ENCODE peak calls at places on chromosome 16, in eight cellular contexts. Z is IMR-90, V is breast epithelium, H is testis, D is lower leg skin, R is H54, U is NB4, F is suprapubic skin. X is an unnamed sample.

GRCh38 chr16:5025171-5025632 is 8.5 kb downstream of the NAGPA start:
- DNase-seq in U (peak), H (peak), V (no peak), R (no peak), Z (no peak), D (no peak), F (no peak), X (no peak)

GRCh38 chr16:49608095-49608494 is 234.5 kb downstream of the C16orf78 start:
- DNase-seq in U (no peak), H (no peak), F (no peak), D (no peak), Z (no peak), R (no peak), V (no peak), X (no peak)

GRCh38 chr16:53893731-53894435 is 189.9 kb downstream of the FTO start:
- DNase-seq in F (no peak), V (no peak), D (no peak), Z (peak), H (no peak), U (no peak), R (no peak), X (no peak)

GRCh38 chr16:48381201-48381600 is 4.0 kb downstream of the SIAH1 start:
- DNase-seq in Z (peak), H (no peak), R (no peak), F (no peak), V (no peak), D (no peak), U (no peak), X (no peak)

GRCh38 chr16:73057369-73058210 is 9.7 kb upstream of the ZFHX3 start:
- DNase-seq in F (no peak), R (no peak), H (peak), D (no peak), Z (no peak), U (peak), V (no peak), X (no peak)

GRCh38 chr16:1983544-1984346 is at the start of gene GFER:
- DNase-seq in D (peak), Z (peak), U (peak), F (peak), R (peak), H (peak), V (no peak), X (peak)

GRCh38 chr16:54407596-54407995 is 121.0 kb upstream of the IRX3 start:
- DNase-seq in R (no peak), D (no peak), H (no peak), U (no peak), F (no peak), V (no peak), Z (peak), X (no peak)

GRCh38 chr16:81707411-81708321 is 71.4 kb upstream of the PLCG2 start:
- DNase-seq in F (no peak), R (peak), Z (peak), D (no peak), V (no peak), H (no peak), U (no peak), X (no peak)

GRCh38 chr16:27402964-27403600 is 1.1 kb downstream of the IL21R start:
- DNase-seq in U (no peak), D (no peak), F (no peak), Z (no peak), H (no peak), R (no peak), V (no peak), X (no peak)

GRCh38 chr16:67100569-67101300 is 9.0 kb upstream of the PHAF1 start:
- DNase-seq in U (peak), F (no peak), R (no peak), D (no peak), Z (peak), V (no peak), H (no peak), X (no peak)

GRCh38 chr16:67459066-67459857 is 21.7 kb downstream of the ATP6V0D1 start:
- DNase-seq in Z (no peak), R (no peak), V (peak), H (peak), U (no peak), F (no peak), D (no peak), X (no peak)

GRCh38 chr16:71854369-71854948 is 8.7 kb downstream of the ATXN1L start:
- DNase-seq in V (no peak), D (no peak), U (no peak), R (no peak), F (no peak), Z (no peak), H (no peak), X (no peak)

GRCh38 chr16:71853413-71853812 is 7.6 kb downstream of the ATXN1L start:
- DNase-seq in R (no peak), Z (no peak), U (no peak), D (no peak), V (no peak), F (no peak), H (no peak), X (peak)

GRCh38 chr16:71859751-71860521 is 14.2 kb downstream of the ATXN1L start:
- DNase-seq in F (no peak), D (no peak), H (no peak), V (no peak), Z (no peak), U (no peak), R (no peak), X (no peak)

GRCh38 chr16:71852561-71852960 is 6.8 kb downstream of the ATXN1L start:
- DNase-seq in Z (no peak), U (no peak), H (no peak), R (no peak), F (no peak), D (no peak), V (no peak), X (no peak)

DNA sequence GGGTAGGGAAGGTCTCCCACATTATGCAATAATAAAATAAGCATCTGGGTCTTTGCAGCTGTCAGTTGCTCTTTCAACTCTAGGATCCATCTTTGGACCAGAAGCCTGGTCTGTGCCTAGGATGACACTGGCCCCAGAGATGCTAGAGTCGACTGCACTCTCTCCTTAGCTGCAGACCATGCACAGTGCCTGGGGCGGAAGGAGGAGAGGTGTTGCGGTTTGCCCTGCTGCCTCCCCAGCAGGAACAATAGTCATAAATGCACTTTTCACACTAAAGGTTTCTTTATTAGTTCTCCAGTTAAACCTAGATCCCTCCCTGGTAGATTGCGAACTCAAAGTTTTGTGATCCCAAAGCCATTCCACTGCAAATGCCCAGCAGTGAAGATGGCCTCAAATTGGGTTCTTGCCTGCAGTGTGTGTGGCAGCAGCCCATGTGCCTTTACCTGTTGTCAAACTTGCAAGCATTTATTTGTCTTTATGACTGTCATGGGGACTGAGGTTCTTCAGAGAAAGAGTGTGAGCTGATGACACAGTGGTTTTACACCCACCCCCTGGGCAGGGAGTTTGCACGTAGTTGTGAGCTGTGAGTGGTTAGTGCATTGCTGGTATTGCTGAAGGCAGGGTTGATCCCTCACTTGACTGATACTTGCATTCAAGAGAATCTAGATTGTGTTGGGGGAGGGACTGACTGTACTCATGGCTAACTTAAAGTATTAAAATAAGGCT is 10.3 kb downstream of the ATXN1L start:
- DNase-seq in U (no peak), V (no peak), Z (no peak), F (no peak), R (no peak), D (no peak), H (no peak), X (no peak)
- TF ChIP-seq POLR2A in U (no peak), V (no peak), Z (no peak), F (no peak), R (no peak), D (no peak), H (no peak), X (no peak)

GRCh38 chr16:28951410-28951943 is 740 bp downstream of the NFATC2IP start:
- DNase-seq in D (peak), V (no peak), H (no peak), F (no peak), Z (no peak), R (peak), U (peak), X (no peak)

GRCh38 chr16:28946681-28947080 is 4.1 kb upstream of the NFATC2IP start:
- DNase-seq in V (no peak), U (no peak), Z (no peak), H (no peak), F (no peak), R (no peak), D (no peak), X (no peak)

GRCh38 chr16:28950648-28951409 is at the start of gene NFATC2IP:
- DNase-seq in H (peak), V (peak), F (peak), R (peak), U (peak), Z (peak), D (peak), X (peak)
- TF ChIP-seq POLR2A in H (no peak), V (peak), F (no peak), R (peak), U (peak), Z (peak), D (no peak), X (peak)

GRCh38 chr16:13866073-13866472 is 53.9 kb upstream of the ERCC4 start:
- DNase-seq in U (peak), R (peak), D (peak), Z (peak), H (peak), F (no peak), V (no peak), X (peak)

GRCh38 chr16:13858873-13859580 is 60.9 kb upstream of the ERCC4 start:
- DNase-seq in V (no peak), F (no peak), U (no peak), R (no peak), H (no peak), Z (no peak), D (no peak), X (no peak)

GRCh38 chr16:13863075-13863765 is 56.7 kb upstream of the ERCC4 start:
- DNase-seq in U (no peak), F (no peak), Z (no peak), D (no peak), H (no peak), R (no peak), V (no peak), X (no peak)

DNA sequence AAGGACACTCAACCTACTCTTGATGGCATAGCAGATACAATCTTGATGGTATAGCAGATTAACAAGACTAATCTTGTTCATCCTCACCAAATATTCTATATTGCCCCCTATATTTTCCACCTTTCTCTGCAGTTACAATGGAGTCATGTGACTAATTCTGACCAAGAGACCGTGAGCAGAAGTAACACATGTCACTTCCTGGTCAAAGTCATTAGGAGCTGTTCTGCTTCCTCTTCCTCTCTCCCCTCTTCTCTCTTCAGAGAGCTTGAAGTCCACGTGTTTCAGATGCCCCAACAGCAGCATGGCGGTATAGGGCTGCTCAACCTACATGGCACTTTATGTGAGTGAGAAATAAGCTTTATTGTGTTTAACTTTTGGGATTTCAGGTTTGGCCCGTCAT is 55.3 kb upstream of the ERCC4 start:
- DNase-seq in U (peak), V (no peak), F (no peak), D (no peak), R (no peak), H (no peak), Z (no peak), X (no peak)
- TF ChIP-seq POLR2A in U (no peak), V (no peak), F (no peak), D (no peak), R (no peak), H (no peak), Z (no peak), X (no peak)

DNA sequence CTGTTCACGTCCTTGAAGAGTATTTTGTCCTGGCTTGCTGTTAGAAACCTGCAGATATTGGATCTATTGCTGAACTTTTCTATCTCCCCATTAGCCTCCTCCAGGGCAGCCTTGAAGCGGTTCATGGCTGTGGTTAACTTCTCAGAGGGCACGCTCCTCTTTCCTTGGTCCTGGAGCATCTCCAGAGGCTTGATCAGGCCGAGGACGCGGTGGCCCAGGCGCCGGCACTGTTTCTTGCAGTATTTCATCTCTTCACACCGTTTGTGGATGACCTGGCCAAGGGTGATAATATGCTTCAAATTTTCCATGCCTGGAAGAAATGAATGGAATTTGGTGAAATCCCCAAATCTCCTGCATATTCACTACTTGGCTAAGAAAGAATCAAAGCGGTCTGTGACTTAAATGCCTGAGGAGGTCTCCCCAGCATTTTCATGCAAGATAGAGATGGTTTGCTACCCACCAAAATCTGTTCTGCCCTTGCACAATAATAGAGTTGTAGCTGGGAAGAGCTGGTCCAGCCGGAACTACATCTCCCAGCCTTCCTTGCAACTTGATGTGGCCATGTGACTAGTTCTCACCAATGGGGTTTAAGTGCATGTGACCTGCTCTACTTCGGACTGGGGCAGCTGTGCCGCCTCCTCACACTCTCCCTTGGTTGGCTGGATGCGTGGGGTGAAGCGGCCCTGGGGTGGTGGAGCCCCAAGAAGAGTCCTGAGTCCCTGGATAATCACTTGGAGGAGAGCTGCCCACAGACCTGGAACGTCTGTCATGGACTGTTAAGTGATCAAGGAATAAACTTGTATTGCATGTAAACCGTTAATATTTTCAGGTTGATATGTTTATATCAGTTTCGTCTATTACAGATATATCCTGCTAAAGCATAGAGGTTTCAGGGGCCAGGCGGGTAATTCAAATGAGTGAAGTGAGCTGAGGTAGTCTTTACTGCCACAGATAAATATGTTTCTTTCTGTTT is 4.9 kb downstream of the MLKL start:
- DNase-seq in Z (peak), U (peak), V (peak), R (peak), F (peak), H (peak), D (peak), X (peak)
- TF ChIP-seq POLR2A in Z (no peak), U (no peak), V (no peak), R (peak), F (no peak), H (no peak), D (no peak), X (peak)

GRCh38 chr16:3026609-3027487 is 3.0 kb downstream of the THOC6 start:
- DNase-seq in D (no peak), F (no peak), U (no peak), Z (no peak), R (no peak), H (no peak), V (no peak), X (no peak)

GRCh38 chr16:3029499-3030127 is 5.8 kb downstream of the THOC6 start:
- DNase-seq in U (peak), F (no peak), V (no peak), Z (peak), R (no peak), D (no peak), H (no peak), X (no peak)

GRCh38 chr16:3027488-3027795 is 3.6 kb downstream of the THOC6 start:
- DNase-seq in Z (no peak), F (no peak), V (no peak), R (no peak), H (no peak), U (no peak), D (no peak), X (no peak)

GRCh38 chr16:3028716-3029319 is 5.0 kb downstream of the THOC6 start:
- DNase-seq in F (no peak), Z (no peak), U (no peak), R (no peak), D (no peak), V (no peak), H (no peak), X (no peak)

DNA sequence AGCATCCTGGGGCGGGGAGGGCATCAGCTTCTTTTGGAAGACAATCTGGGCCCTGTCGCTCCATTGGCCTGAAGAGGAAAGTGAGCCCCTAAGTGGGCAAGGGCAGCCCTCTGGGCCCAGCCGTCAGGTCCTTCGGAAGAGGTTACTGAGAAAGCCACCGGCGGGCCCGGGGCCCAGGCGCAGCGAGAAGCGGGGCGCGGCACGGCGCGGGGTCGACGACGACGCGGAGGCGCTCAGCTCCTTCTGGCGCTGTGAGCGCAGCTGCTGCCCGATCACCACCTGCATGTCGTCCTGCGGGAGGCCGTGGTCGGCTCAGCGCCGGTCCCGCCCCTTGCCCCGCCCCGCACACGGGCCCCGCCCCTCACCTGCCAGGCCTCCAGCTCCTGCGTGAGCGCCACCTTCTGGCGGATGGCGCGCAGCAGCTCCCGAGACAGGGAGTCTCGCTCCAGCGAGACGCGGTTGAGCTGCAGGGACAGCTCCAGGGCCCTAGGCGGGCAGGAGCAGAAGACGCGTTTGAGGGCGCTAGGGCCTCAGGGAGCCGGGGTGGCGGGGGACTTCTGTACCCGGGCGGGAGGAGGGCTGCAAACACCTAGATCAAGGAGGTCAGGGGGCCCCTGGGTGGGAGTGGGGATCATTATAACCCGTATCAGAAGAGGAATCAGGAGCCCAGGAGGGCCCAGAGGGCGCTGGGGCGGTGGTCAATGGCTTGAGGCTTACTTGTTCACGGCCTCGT is 4.3 kb downstream of the THOC6 start:
- DNase-seq in U (peak), R (peak), H (peak), V (peak), F (no peak), D (peak), Z (peak), X (peak)
- TF ChIP-seq POLR2A in U (no peak), R (no peak), H (no peak), V (no peak), F (no peak), D (no peak), Z (peak), X (no peak)

GRCh38 chr16:77977336-77977735 is 45.0 kb upstream of the CLEC3A start:
- DNase-seq in Z (no peak), U (peak), D (no peak), V (no peak), R (no peak), H (no peak), F (no peak), X (no peak)

GRCh38 chr16:77971306-77972131 is 50.8 kb upstream of the CLEC3A start:
- DNase-seq in H (peak), Z (peak), U (peak), F (peak), R (peak), V (peak), D (peak), X (peak)

GRCh38 chr16:77975942-77976341 is 46.4 kb upstream of the CLEC3A start:
- DNase-seq in R (no peak), D (no peak), V (no peak), F (no peak), Z (no peak), U (no peak), H (no peak), X (no peak)

DNA sequence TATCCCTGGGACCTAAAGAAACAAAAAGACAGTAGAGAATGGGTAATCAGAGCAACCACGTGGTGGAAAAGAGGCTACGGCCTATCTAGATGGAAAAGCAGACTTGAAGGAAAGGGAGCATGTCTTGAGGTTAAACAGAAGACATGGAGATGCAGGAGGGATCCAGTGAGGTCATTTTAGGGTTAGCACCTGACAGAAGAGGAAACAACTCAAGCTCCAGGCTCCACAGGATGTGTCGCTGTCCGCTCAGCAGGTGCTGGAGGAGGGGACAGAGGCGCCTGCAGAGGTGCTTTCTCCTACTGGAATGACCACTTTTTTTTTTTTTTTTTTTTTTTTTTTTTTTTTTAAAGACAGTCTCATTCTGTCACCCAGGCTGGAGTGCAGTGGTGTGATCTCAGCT is 47.5 kb upstream of the CLEC3A start:
- DNase-seq in R (no peak), V (no peak), F (no peak), H (peak), U (peak), D (no peak), Z (no peak), X (no peak)
- TF ChIP-seq POLR2A in R (no peak), V (no peak), F (no peak), H (no peak), U (no peak), D (no peak), Z (no peak), X (no peak)

X was measured in GM12892.